ENCODE peak calls at places on chromosomes 4 and X, in ten cellular contexts. K, A, X, R, Y, P, U, Z, Q and N are unnamed samples.
A peak's percentile ranks its signal among the peaks of the same experiment; 100 is the strongest.

GRCh38 chr4:80197132-80197573 is at the start of gene PRDM8:
- DNase-seq in A (no peak), Z (peak; percentile 41), P (no peak), Q (no peak), U (no peak), Y (no peak), K (no peak), R (no peak), X (peak; percentile 81), N (no peak)

GRCh38 chr4:109419679-109420078 is 13.9 kb upstream of the SEC24B start:
- DNase-seq in Q (no peak), A (no peak), X (no peak), Y (no peak), R (no peak), Z (no peak), P (no peak), U (no peak), K (no peak), N (no peak)

GRCh38 chr4:57404463-57404862 is 294.3 kb upstream of the IGFBP7 start:
- DNase-seq in A (no peak), Z (no peak), Y (no peak), K (no peak), Q (no peak), P (no peak), R (no peak), X (no peak), U (no peak), N (no peak)

GRCh38 chrX:38004046-38004445 is 2.3 kb upstream of the SYTL5 start:
- DNase-seq in Z (no peak), Y (no peak), U (no peak), P (no peak), Q (no peak), K (no peak), A (no peak), R (peak; percentile 51), X (no peak), N (no peak)

GRCh38 chr4:177297781-177298391 is 11.8 kb upstream of the NEIL3 start:
- DNase-seq in K (no peak), U (no peak), R (no peak), A (no peak), Z (no peak), Y (no peak), X (no peak), Q (no peak), P (no peak), N (no peak)

GRCh38 chr4:185080545-185080944 is 62.3 kb downstream of the HELT start:
- DNase-seq in U (no peak), Z (no peak), A (no peak), Q (no peak), K (no peak), Y (no peak), X (no peak), R (no peak), P (no peak), N (no peak)

GRCh38 chrX:108537005-108537404 is 97.4 kb downstream of the COL4A5 start:
- DNase-seq in Q (no peak), Z (peak; percentile 24), Y (peak; percentile 47), A (peak; percentile 54), R (peak; percentile 38), P (no peak), X (peak; percentile 26), K (no peak), U (no peak), N (peak; percentile 31)

GRCh38 chrX:115649461-115650063 is 88.6 kb downstream of the PLS3 start:
- DNase-seq in Q (no peak), A (peak; percentile 9), X (no peak), Y (no peak), Z (no peak), K (no peak), R (peak; percentile 9), U (no peak), P (no peak), N (no peak)

GRCh38 chr4:14827111-14827510 is 175.2 kb upstream of the CPEB2 start:
- DNase-seq in U (no peak), Q (no peak), R (no peak), A (peak; percentile 4), Z (no peak), K (no peak), X (no peak), Y (no peak), P (no peak), N (no peak)

GRCh38 chr4:5685296-5685695 is 23.1 kb downstream of the EVC2 start:
- DNase-seq in R (no peak), U (no peak), Q (no peak), P (no peak), A (no peak), Z (no peak), Y (no peak), K (no peak), X (no peak), N (no peak)

GRCh38 chr4:60981534-60981933 is 218.6 kb upstream of the ADGRL3 start:
- DNase-seq in Q (no peak), R (no peak), U (no peak), A (no peak), P (no peak), X (no peak), Y (no peak), Z (no peak), K (no peak), N (no peak)

GRCh38 chr4:185039508-185040273 is 21.4 kb downstream of the HELT start:
- DNase-seq in Z (peak; percentile 57), X (peak; percentile 43), R (peak; percentile 55), Y (peak; percentile 53), P (no peak), K (peak; percentile 66), A (peak; percentile 86), Q (no peak), U (no peak), N (peak; percentile 55)

GRCh38 chr4:112031712-112032328 is 113.4 kb upstream of the FAM241A start:
- DNase-seq in A (peak; percentile 74), X (peak; percentile 58), Q (no peak), Y (peak; percentile 44), K (no peak), P (no peak), R (peak; percentile 49), U (no peak), Z (peak; percentile 38), N (peak; percentile 38)

GRCh38 chrX:112761239-112762207 is 79.1 kb downstream of the AMOT start:
- DNase-seq in X (no peak), U (no peak), R (no peak), Y (no peak), Z (no peak), A (no peak), P (no peak), K (no peak), Q (no peak), N (no peak)

GRCh38 chr4:2354127-2354526 is 64.3 kb downstream of the ZFYVE28 start:
- DNase-seq in K (peak; percentile 11), Z (no peak), Q (no peak), Y (no peak), A (peak; percentile 27), R (no peak), U (no peak), P (no peak), X (no peak), N (no peak)
- TF ChIP-seq CTCF in K (no peak), Z (no peak), Q (no peak), Y (no peak), A (peak; percentile 51), R (peak; percentile 8), U (peak; percentile 23), P (no peak), X (peak; percentile 68), N (peak; percentile 24)

GRCh38 chrX:47112316-47112954 is 32.1 kb downstream of the NDUFB11 start:
- DNase-seq in A (peak; percentile 8), K (no peak), X (no peak), Y (no peak), P (peak; percentile 24), Z (no peak), U (no peak), R (peak; percentile 3), Q (no peak), N (no peak)
- TF ChIP-seq CTCF in A (no peak), K (no peak), X (no peak), Y (no peak), P (no peak), Z (no peak), U (no peak), R (no peak), Q (no peak), N (no peak)

GRCh38 chr4:28362169-28362568 is 1501.5 kb downstream of the STIM2 start:
- DNase-seq in P (no peak), Y (no peak), Q (no peak), R (no peak), A (no peak), Z (no peak), K (no peak), X (no peak), U (no peak), N (no peak)

GRCh38 chr4:28360681-28361080 is 1500.0 kb downstream of the STIM2 start:
- DNase-seq in U (no peak), K (no peak), P (no peak), Y (no peak), Q (no peak), R (peak; percentile 59), X (no peak), A (no peak), Z (no peak), N (no peak)

GRCh38 chr4:28354874-28355273 is 1494.2 kb downstream of the STIM2 start:
- DNase-seq in P (no peak), Q (no peak), U (no peak), Y (no peak), A (no peak), K (no peak), Z (no peak), X (no peak), R (no peak), N (no peak)

DNA sequence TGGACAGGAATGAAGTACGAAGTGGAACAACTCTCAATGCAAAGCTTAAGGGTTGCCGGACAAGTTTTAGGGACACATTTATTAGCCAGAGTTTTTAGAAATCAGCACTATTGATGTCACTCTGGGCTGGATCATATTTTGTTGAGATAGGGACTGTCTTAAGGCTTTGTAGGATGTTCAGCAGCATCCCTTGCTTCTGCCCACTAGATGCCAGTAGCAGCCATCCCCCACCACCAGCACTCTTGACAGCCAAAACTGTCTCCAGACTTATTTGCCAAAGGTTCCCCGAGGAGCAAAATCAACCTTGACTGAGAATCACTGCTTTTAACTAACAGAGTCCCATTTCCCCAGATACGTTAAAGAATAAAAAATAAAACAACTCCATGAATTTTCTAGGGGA is 1497.3 kb downstream of the STIM2 start:
- DNase-seq in Q (no peak), R (peak; percentile 32), X (peak; percentile 13), P (no peak), U (no peak), A (peak; percentile 37), K (no peak), Z (peak; percentile 8), Y (peak; percentile 7), N (no peak)
- TF ChIP-seq CTCF in Q (no peak), R (peak; percentile 30), X (peak; percentile 70), P (no peak), U (no peak), A (peak; percentile 49), K (no peak), Z (no peak), Y (no peak), N (peak; percentile 38)

GRCh38 chr4:126583509-126583908 is 1049.2 kb upstream of the INTU start:
- DNase-seq in Q (no peak), U (no peak), A (peak; percentile 23), K (no peak), Y (peak; percentile 3), Z (peak; percentile 47), R (peak; percentile 43), P (no peak), X (peak; percentile 3), N (no peak)

DNA sequence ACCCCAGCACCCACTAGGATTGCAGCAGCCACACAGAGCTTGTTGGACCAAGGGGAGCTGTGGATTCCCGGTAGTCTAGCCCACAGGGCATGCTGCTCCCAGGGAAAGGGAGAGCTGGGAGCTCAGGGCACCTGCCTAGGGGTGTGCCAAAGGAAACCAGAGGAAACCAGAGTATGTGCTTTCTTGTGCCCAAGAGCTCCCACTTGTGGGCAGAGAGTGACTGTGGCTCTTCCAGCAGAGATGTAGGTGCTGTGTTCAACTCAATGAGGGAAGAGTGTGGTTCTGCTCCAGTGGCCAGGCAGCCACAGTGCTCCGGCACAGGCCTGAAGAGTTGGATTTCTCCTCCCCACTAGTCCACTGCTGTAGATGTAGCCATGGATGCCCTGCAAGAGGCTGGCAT is 1050.0 kb upstream of the INTU start:
- DNase-seq in X (no peak), U (no peak), A (no peak), Q (no peak), K (no peak), R (peak; percentile 29), P (no peak), Z (peak; percentile 12), Y (peak; percentile 0), N (no peak)
- TF ChIP-seq CTCF in X (peak; percentile 41), U (no peak), A (no peak), Q (no peak), K (no peak), R (peak; percentile 72), P (no peak), Z (no peak), Y (no peak), N (no peak)